ENCODE peak calls at places on chromosome 4, in four cellular contexts. C is NCI-H1105; H is activated CD8-positive, alpha-beta T cell treated with anti-CD3 and anti-CD28 coated beads for 36 hours; X is stimulated activated CD4-positive, alpha-beta T cell treated with anti-CD3 and anti-CD28 coated beads, Interleukin-15, amount 100 ng/mL, for 1 hour. V is an unnamed sample.

GRCh38 chr4:173703076-173703475 is 173.0 kb upstream of the HAND2 start:
- DNase-seq in C (no peak), H (no peak), X (no peak), V (no peak)

GRCh38 chr4:10123227-10124101 is 6.9 kb upstream of the WDR1 start:
- DNase-seq in C (no peak), H (peak), X (no peak), V (peak)

GRCh38 chr4:2244947-2245786 is 3.2 kb upstream of the HAUS3 start:
- DNase-seq in H (no peak), X (no peak), C (no peak), V (peak)

GRCh38 chr4:7167706-7168105 is 24.6 kb upstream of the SORCS2 start:
- DNase-seq in C (no peak), X (no peak), H (no peak), V (no peak)

GRCh38 chr4:32031026-32031425 is 1310.9 kb downstream of the PCDH7 start:
- DNase-seq in X (no peak), H (no peak), C (no peak), V (no peak)

GRCh38 chr4:82431026-82431745 is 796 bp downstream of the ENOPH1 start:
- DNase-seq in H (peak), C (peak), X (peak), V (no peak)

GRCh38 chr4:159400782-159401712 is 298.2 kb downstream of the RAPGEF2 start:
- DNase-seq in H (no peak), X (no peak), C (no peak), V (no peak)

GRCh38 chr4:128287159-128287870 is at the start of gene PGRMC2:
- DNase-seq in X (peak), C (no peak), H (no peak), V (no peak)

GRCh38 chr4:165433529-165433928 is 54.7 kb downstream of the CPE start:
- DNase-seq in H (no peak), C (no peak), X (no peak), V (no peak)

GRCh38 chr4:61406677-61407076 is 206.6 kb downstream of the ADGRL3 start:
- DNase-seq in H (no peak), X (no peak), C (no peak), V (no peak)

GRCh38 chr4:10077101-10077491 is 39.5 kb downstream of the WDR1 start:
- DNase-seq in H (no peak), X (no peak), C (no peak), V (no peak)

GRCh38 chr4:156111706-156112105 is 158.0 kb upstream of the CTSO start:
- DNase-seq in X (no peak), C (no peak), H (no peak), V (no peak)

GRCh38 chr4:92969650-92970370 is 666.0 kb downstream of the GRID2 start:
- DNase-seq in H (no peak), C (no peak), X (no peak), V (no peak)

GRCh38 chr4:72568959-72569718 is at the start of gene ADAMTS3:
- DNase-seq in C (peak), X (no peak), H (peak), V (peak)

GRCh38 chr4:135244605-135245146 is 1043.1 kb upstream of the PABPC4L start:
- DNase-seq in X (no peak), H (no peak), C (no peak), V (no peak)

GRCh38 chr4:7054106-7054880 is 11.1 kb downstream of the TADA2B start:
- DNase-seq in H (no peak), X (no peak), C (no peak), V (no peak)

GRCh38 chr4:25955705-25956104 is 41.7 kb downstream of the SMIM20 start:
- DNase-seq in H (no peak), C (no peak), X (no peak), V (no peak)

GRCh38 chr4:56463711-56464110 is 3.7 kb upstream of the SRP72 start:
- DNase-seq in H (no peak), C (no peak), X (no peak), V (no peak)

GRCh38 chr4:8274772-8275241 is 5.3 kb downstream of the HTRA3 start:
- DNase-seq in X (no peak), H (no peak), C (no peak), V (no peak)

GRCh38 chr4:45292844-45293243 is 566.5 kb upstream of the GNPDA2 start:
- DNase-seq in X (no peak), H (no peak), C (no peak), V (no peak)

GRCh38 chr4:185773419-185773818 is 38.6 kb downstream of the SORBS2 start:
- DNase-seq in H (no peak), X (no peak), C (no peak), V (no peak)

GRCh38 chr4:3243066-3243775 is 5.7 kb upstream of the MSANTD1 start:
- DNase-seq in H (no peak), C (no peak), X (no peak), V (no peak)

GRCh38 chr4:129526812-129527211 is 430.9 kb downstream of the C4orf33 start:
- DNase-seq in H (no peak), X (no peak), C (no peak), V (no peak)